ENCODE peak calls at places on chromosomes 16 and 17, in eight cellular contexts. M is CD8-positive, alpha-beta memory T cell; R is DND-41; F is dorsolateral prefrontal cortex; H is AG04450; E is ovary; I is astrocyte; D is body of pancreas. X is an unnamed sample.

GRCh38 chr16:77111057-77111456 is 79.9 kb upstream of the MON1B start:
- DNase-seq in I (no peak), H (no peak), R (no peak), D (no peak), M (no peak), E (no peak), F (no peak), X (no peak)

GRCh38 chr17:59845595-59846390 is 47.0 kb downstream of the TUBD1 start:
- DNase-seq in F (no peak), M (no peak), D (peak), E (no peak), R (no peak), H (no peak), I (peak), X (no peak)

GRCh38 chr16:89375686-89376085 is 114.7 kb downstream of the ANKRD11 start:
- DNase-seq in I (no peak), H (no peak), D (no peak), F (no peak), E (no peak), M (no peak), R (no peak), X (no peak)

GRCh38 chr16:82329504-82330192 is 159.6 kb upstream of the MPHOSPH6 start:
- DNase-seq in E (no peak), I (no peak), F (no peak), D (peak), H (no peak), M (no peak), R (no peak), X (no peak)

GRCh38 chr17:61490540-61490975 is 38.3 kb downstream of the TBX4 start:
- DNase-seq in I (peak), F (no peak), D (no peak), H (peak), M (no peak), E (no peak), R (no peak), X (no peak)

GRCh38 chr17:29129731-29130130 is 50.5 kb downstream of the MYO18A start:
- DNase-seq in M (no peak), E (no peak), I (no peak), H (no peak), R (no peak), D (peak), F (no peak), X (no peak)

GRCh38 chr17:74276561-74277009 is 2.6 kb downstream of the DNAI2 start:
- DNase-seq in D (no peak), E (peak), M (no peak), R (no peak), H (no peak), F (no peak), I (no peak), X (peak)

GRCh38 chr16:50466170-50466569 is 82.0 kb upstream of the NKD1 start:
- DNase-seq in E (no peak), R (no peak), D (no peak), H (no peak), I (no peak), F (no peak), M (no peak), X (no peak)

GRCh38 chr16:1533443-1533951 is at the start of gene TMEM204:
- DNase-seq in R (no peak), D (peak), F (no peak), I (no peak), H (peak), E (peak), M (peak), X (peak)

GRCh38 chr16:27202923-27203428 is 350 bp upstream of the KDM8 start:
- DNase-seq in M (no peak), D (no peak), I (no peak), F (no peak), R (no peak), E (no peak), H (no peak), X (no peak)

GRCh38 chr16:4511441-4512082 is 27.0 kb downstream of the CDIP1 start:
- DNase-seq in F (peak), D (peak), H (no peak), E (no peak), M (no peak), R (peak), I (no peak), X (no peak)

GRCh38 chr17:74736423-74737298 is at the start of gene RAB37:
- DNase-seq in F (no peak), D (peak), E (no peak), H (no peak), I (no peak), M (peak), R (peak), X (no peak)

GRCh38 chr16:10668322-10669045 is 26.2 kb downstream of the TEKT5 start:
- DNase-seq in D (peak), F (no peak), E (no peak), H (no peak), M (no peak), I (no peak), R (peak), X (no peak)

GRCh38 chr17:65457183-65457582 is 104.3 kb downstream of the AXIN2 start:
- DNase-seq in R (no peak), H (no peak), E (no peak), M (no peak), D (no peak), I (no peak), F (no peak), X (no peak)

GRCh38 chr16:15975172-15975571 is 25.8 kb downstream of the ABCC1 start:
- DNase-seq in M (no peak), D (no peak), H (no peak), E (no peak), I (no peak), R (no peak), F (no peak), X (no peak)

GRCh38 chr16:57277586-57277985 is 6.9 kb downstream of the PLLP start:
- DNase-seq in F (no peak), M (peak), H (no peak), E (no peak), R (peak), I (peak), D (no peak), X (no peak)

GRCh38 chr16:73846292-73846849 is 450.2 kb upstream of the PSMD7 start:
- DNase-seq in I (no peak), H (no peak), F (peak), E (no peak), R (no peak), D (no peak), M (no peak), X (no peak)

GRCh38 chr16:57386381-57386951 is 14.2 kb downstream of the CX3CL1 start:
- DNase-seq in D (no peak), R (no peak), F (no peak), H (no peak), E (no peak), M (no peak), I (no peak), X (no peak)

GRCh38 chr16:67257486-67258159 is 8.8 kb downstream of the SLC9A5 start:
- DNase-seq in H (no peak), R (no peak), I (no peak), D (no peak), E (no peak), F (no peak), M (no peak), X (no peak)

GRCh38 chr17:37068266-37068665 is 119.5 kb downstream of the AATF start:
- DNase-seq in D (no peak), H (peak), F (no peak), R (no peak), M (no peak), I (no peak), E (no peak), X (no peak)

GRCh38 chr16:49194499-49195260 is 87.0 kb downstream of the CBLN1 start:
- DNase-seq in H (no peak), E (no peak), F (no peak), D (no peak), I (no peak), R (no peak), M (no peak), X (no peak)

GRCh38 chr17:4179071-4179470 is 36.1 kb downstream of the CYB5D2 start:
- DNase-seq in I (no peak), D (no peak), R (no peak), H (no peak), E (no peak), M (no peak), F (no peak), X (no peak)

GRCh38 chr17:7916799-7917198 is 710 bp upstream of the RNF227 start:
- DNase-seq in R (peak), D (no peak), E (peak), H (no peak), F (no peak), I (peak), M (peak), X (peak)

GRCh38 chr17:7912927-7913524 is 3.1 kb downstream of the RNF227 start:
- DNase-seq in D (peak), F (no peak), I (peak), M (peak), E (peak), H (peak), R (peak), X (no peak)

GRCh38 chr17:7914771-7915610 is 1.1 kb downstream of the RNF227 start:
- DNase-seq in R (no peak), H (no peak), E (peak), F (peak), D (peak), I (peak), M (no peak), X (peak)

GRCh38 chr17:7915611-7916382 is at the start of gene RNF227:
- DNase-seq in D (peak), R (peak), H (peak), F (peak), M (peak), I (peak), E (peak), X (peak)

GRCh38 chr17:7916383-7916677 is 241 bp upstream of the RNF227 start:
- DNase-seq in E (no peak), F (no peak), M (no peak), I (no peak), D (no peak), R (no peak), H (no peak), X (no peak)
- H3K4me3 ChIP-seq in E (peak), F (peak), M (peak), I (peak), D (peak), R (peak), H (peak), X (peak)

DNA sequence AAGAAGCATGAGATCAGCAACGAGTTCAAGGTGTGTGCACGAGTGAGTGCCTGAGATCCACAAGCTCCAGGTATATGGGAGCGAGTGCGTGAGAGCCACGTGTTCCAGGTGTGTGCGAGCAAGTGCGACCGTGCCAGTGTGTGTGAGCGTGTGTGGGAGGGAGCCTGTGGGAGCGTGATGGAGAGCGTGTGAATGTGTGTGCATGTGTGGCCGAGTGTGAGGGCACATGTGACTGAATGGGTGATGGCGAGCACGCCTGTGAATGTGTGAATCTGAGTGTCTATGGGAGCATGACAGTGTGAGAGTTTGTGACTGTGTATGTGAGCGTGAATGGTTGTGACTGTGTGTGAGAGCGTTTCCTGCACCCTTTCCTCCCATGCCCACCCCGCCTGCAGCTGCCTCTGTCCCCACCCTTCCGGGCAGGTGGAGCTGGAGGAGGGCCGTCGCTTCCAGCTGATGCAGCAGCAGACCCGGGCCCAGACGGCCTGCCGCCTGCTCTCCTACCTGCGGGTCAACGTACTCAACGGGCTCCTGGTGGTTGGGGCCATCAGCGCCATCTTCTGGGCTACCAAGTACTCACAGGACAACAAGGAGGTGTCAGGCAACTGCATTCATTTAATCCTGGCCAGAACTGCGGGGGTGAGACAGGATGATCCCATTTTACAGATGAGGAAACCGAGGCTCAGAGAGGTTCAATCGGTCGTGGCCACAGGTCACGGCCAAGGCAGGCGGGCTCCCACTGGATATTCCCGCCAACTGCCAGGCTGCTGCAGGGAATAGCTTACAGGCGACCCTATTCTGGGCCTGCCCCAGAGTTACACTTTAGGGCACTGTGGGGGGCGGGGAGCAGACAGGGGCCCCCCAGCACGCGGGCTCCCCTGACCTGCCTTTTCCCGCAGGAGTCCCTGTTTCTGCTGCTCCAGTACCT is 3.7 kb downstream of the TMC8 start:
- DNase-seq in R (peak), F (peak), E (no peak), H (no peak), I (no peak), D (peak), M (peak), X (no peak)
- H3K27ac ChIP-seq in R (no peak), F (no peak), E (no peak), H (no peak), I (no peak), D (no peak), M (no peak), X (no peak)

GRCh38 chr17:80084773-80085172 is 16.6 kb upstream of the GAA start:
- DNase-seq in I (no peak), R (no peak), M (no peak), E (no peak), H (no peak), D (no peak), F (no peak), X (no peak)

GRCh38 chr17:80081596-80081995 is 19.8 kb upstream of the GAA start:
- DNase-seq in D (no peak), I (no peak), H (no peak), E (no peak), M (no peak), R (no peak), F (no peak), X (no peak)

GRCh38 chr17:80083136-80083661 is 18.2 kb upstream of the GAA start:
- DNase-seq in H (no peak), E (no peak), I (no peak), R (no peak), M (no peak), D (no peak), F (no peak), X (no peak)

GRCh38 chr17:80080081-80080480 is 21.3 kb upstream of the GAA start:
- DNase-seq in E (no peak), R (no peak), M (no peak), I (peak), H (no peak), F (no peak), D (no peak), X (no peak)

GRCh38 chr17:80082403-80083135 is 18.8 kb upstream of the GAA start:
- DNase-seq in R (peak), D (peak), M (peak), E (peak), F (peak), H (peak), I (peak), X (peak)
- H3K4me3 ChIP-seq in R (no peak), D (no peak), M (no peak), E (no peak), F (no peak), H (no peak), I (no peak), X (no peak)

DNA sequence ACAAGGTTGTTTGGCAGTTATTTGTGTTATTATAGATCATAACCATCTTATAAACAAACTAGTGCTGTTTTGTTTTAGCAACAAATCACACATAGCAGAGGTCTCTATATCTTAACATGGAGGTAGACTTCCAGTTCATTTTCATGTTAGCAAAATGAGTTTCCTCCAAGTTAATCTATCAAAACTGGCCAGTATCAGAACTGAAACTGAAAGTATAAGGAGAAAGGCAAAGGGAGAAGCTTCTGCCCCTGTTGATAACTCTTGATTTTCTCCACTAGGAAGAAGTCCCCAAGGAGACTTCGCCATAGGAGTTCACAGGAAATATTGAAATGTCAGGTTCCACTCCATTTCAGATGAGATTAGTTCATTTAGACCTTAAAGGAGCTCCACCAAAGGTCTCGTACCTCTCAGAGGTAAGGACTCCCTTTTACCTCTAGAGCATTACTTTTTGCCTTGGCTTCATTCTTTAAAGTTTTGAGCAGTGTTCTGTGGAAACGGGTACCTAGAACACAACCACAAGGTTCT is 1.1 kb upstream of the OGFOD3 start:
- DNase-seq in D (no peak), I (no peak), E (no peak), M (peak), R (no peak), H (no peak), F (no peak), X (no peak)
- H3K27ac ChIP-seq in D (no peak), I (no peak), E (no peak), M (peak), R (peak), H (no peak), F (no peak), X (no peak)

X was measured in uterus.